ENCODE peak calls at places on chromosomes 3 and 15, in seven cellular contexts. One of them, this sample, is unnamed. For H3K4me1, the result is how much of the 10 kb centered on the place peaks cover.

GRCh38 chr3:37991823-37992222 is 1.2 kb downstream of the VILL start:
- DNase-seq in suprapubic skin: peak
- DNase-seq in stomach: peak
- DNase-seq in transverse colon: no peak
- DNase-seq in endodermal cell: no peak
- DNase-seq in cardiac muscle cell: no peak
- DNase-seq in heart right ventricle: no peak
- DNase-seq in this sample: no peak

GRCh38 chr15:60507596-60508424 is 28.9 kb upstream of the ICE2 start:
- DNase-seq in cardiac muscle cell: peak
- DNase-seq in stomach: peak
- DNase-seq in suprapubic skin: no peak
- DNase-seq in endodermal cell: peak
- DNase-seq in transverse colon: peak
- DNase-seq in heart right ventricle: peak
- DNase-seq in this sample: no peak

GRCh38 chr15:42033214-42033873 is 12.5 kb upstream of the PLA2G4E start:
- DNase-seq in endodermal cell: no peak
- DNase-seq in cardiac muscle cell: no peak
- DNase-seq in heart right ventricle: no peak
- DNase-seq in suprapubic skin: no peak
- DNase-seq in stomach: no peak
- DNase-seq in transverse colon: no peak
- DNase-seq in this sample: no peak

GRCh38 chr3:17089314-17089700 is 204.6 kb downstream of the PLCL2 start:
- DNase-seq in transverse colon: no peak
- DNase-seq in stomach: no peak
- DNase-seq in suprapubic skin: no peak
- DNase-seq in cardiac muscle cell: no peak
- DNase-seq in endodermal cell: no peak
- DNase-seq in heart right ventricle: no peak
- DNase-seq in this sample: no peak

GRCh38 chr3:110774496-110775265 is 296.9 kb upstream of the NECTIN3 start:
- DNase-seq in suprapubic skin: no peak
- DNase-seq in endodermal cell: no peak
- DNase-seq in heart right ventricle: no peak
- DNase-seq in cardiac muscle cell: no peak
- DNase-seq in stomach: no peak
- DNase-seq in transverse colon: no peak
- DNase-seq in this sample: no peak

GRCh38 chr15:96296264-96296663 is 34.2 kb upstream of the NR2F2 start:
- DNase-seq in suprapubic skin: no peak
- DNase-seq in stomach: no peak
- DNase-seq in transverse colon: no peak
- DNase-seq in heart right ventricle: no peak
- DNase-seq in endodermal cell: no peak
- DNase-seq in cardiac muscle cell: peak
- DNase-seq in this sample: no peak

GRCh38 chr3:194598771-194599557 is 34.3 kb downstream of the TMEM44 start:
- DNase-seq in heart right ventricle: no peak
- DNase-seq in suprapubic skin: no peak
- DNase-seq in transverse colon: no peak
- DNase-seq in stomach: no peak
- DNase-seq in endodermal cell: no peak
- DNase-seq in cardiac muscle cell: peak
- DNase-seq in this sample: no peak

GRCh38 chr15:66942649-66943390 is 122.6 kb upstream of the SMAD3 start:
- DNase-seq in suprapubic skin: peak
- DNase-seq in cardiac muscle cell: no peak
- DNase-seq in heart right ventricle: no peak
- DNase-seq in stomach: no peak
- DNase-seq in transverse colon: no peak
- DNase-seq in endodermal cell: no peak
- DNase-seq in this sample: no peak

GRCh38 chr15:71195242-71195641 is 80.0 kb downstream of the THSD4 start:
- DNase-seq in cardiac muscle cell: peak
- DNase-seq in heart right ventricle: no peak
- DNase-seq in stomach: no peak
- DNase-seq in endodermal cell: peak
- DNase-seq in transverse colon: no peak
- DNase-seq in suprapubic skin: no peak
- DNase-seq in this sample: no peak

GRCh38 chr3:39208463-39209055 is 16.2 kb upstream of the XIRP1 start:
- DNase-seq in heart right ventricle: peak
- DNase-seq in cardiac muscle cell: peak
- DNase-seq in transverse colon: peak
- DNase-seq in endodermal cell: peak
- DNase-seq in stomach: peak
- DNase-seq in suprapubic skin: no peak
- DNase-seq in this sample: no peak

GRCh38 chr15:28191832-28192231 is 92.7 kb upstream of the OCA2 start:
- DNase-seq in stomach: peak
- DNase-seq in endodermal cell: peak
- DNase-seq in suprapubic skin: no peak
- DNase-seq in heart right ventricle: peak
- DNase-seq in transverse colon: peak
- DNase-seq in cardiac muscle cell: peak
- DNase-seq in this sample: no peak

GRCh38 chr3:119145500-119146167 is at the start of gene TEX55:
- DNase-seq in suprapubic skin: no peak
- DNase-seq in heart right ventricle: peak
- DNase-seq in stomach: no peak
- DNase-seq in endodermal cell: peak
- DNase-seq in transverse colon: peak
- DNase-seq in cardiac muscle cell: peak
- DNase-seq in this sample: no peak

GRCh38 chr3:84042717-84043116 is 916.1 kb upstream of the CADM2 start:
- DNase-seq in endodermal cell: no peak
- DNase-seq in stomach: no peak
- DNase-seq in suprapubic skin: no peak
- DNase-seq in heart right ventricle: no peak
- DNase-seq in transverse colon: no peak
- DNase-seq in cardiac muscle cell: no peak
- DNase-seq in this sample: no peak

GRCh38 chr3:61809879-61810278 is 248.5 kb downstream of the PTPRG start:
- DNase-seq in stomach: peak
- DNase-seq in endodermal cell: no peak
- DNase-seq in transverse colon: peak
- DNase-seq in cardiac muscle cell: peak
- DNase-seq in suprapubic skin: no peak
- DNase-seq in heart right ventricle: peak
- DNase-seq in this sample: no peak

GRCh38 chr3:60153221-60153999 is 1097.8 kb downstream of the FHIT start:
- DNase-seq in cardiac muscle cell: no peak
- DNase-seq in transverse colon: no peak
- DNase-seq in suprapubic skin: no peak
- DNase-seq in stomach: no peak
- DNase-seq in heart right ventricle: no peak
- DNase-seq in endodermal cell: no peak
- DNase-seq in this sample: no peak

GRCh38 chr3:144053121-144053520 is 81.5 kb downstream of the DIPK2A start:
- DNase-seq in endodermal cell: no peak
- DNase-seq in transverse colon: no peak
- DNase-seq in cardiac muscle cell: no peak
- DNase-seq in heart right ventricle: no peak
- DNase-seq in suprapubic skin: no peak
- DNase-seq in stomach: no peak
- DNase-seq in this sample: no peak

GRCh38 chr3:50147861-50148260 is 7.3 kb upstream of the SEMA3F start:
- DNase-seq in suprapubic skin: no peak
- DNase-seq in stomach: no peak
- DNase-seq in cardiac muscle cell: no peak
- DNase-seq in endodermal cell: no peak
- DNase-seq in heart right ventricle: no peak
- DNase-seq in transverse colon: no peak
- DNase-seq in this sample: no peak

GRCh38 chr3:129409541-129409940 is 18.9 kb downstream of the EFCAB12 start:
- DNase-seq in stomach: no peak
- DNase-seq in endodermal cell: no peak
- DNase-seq in transverse colon: no peak
- DNase-seq in cardiac muscle cell: peak
- DNase-seq in heart right ventricle: no peak
- DNase-seq in suprapubic skin: no peak
- DNase-seq in this sample: no peak

GRCh38 chr3:112093180-112093522 is 7.0 kb downstream of the C3orf52 start:
- DNase-seq in heart right ventricle: no peak
- DNase-seq in endodermal cell: no peak
- DNase-seq in transverse colon: no peak
- DNase-seq in stomach: no peak
- DNase-seq in suprapubic skin: no peak
- DNase-seq in cardiac muscle cell: no peak
- DNase-seq in this sample: no peak

DNA sequence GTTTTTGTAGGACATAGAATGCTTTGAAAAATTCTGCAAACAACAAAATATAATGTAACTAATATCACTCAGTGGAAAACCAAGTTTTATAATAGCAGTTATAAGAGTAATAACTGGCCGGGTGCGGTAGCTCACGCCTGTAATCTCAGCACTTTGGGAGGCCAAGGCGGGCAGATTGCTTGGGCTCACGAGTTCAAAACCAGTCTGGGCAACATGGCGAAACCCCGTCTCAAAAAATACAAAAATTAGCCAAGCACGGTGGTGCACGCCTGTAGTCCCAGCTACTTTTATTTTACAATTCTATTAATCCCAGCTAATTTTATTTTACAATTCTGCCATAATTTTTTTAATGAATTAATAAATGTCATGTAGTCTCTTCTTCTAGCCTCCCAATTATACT is 2.3 kb downstream of the DENND4A start:
- DNase-seq in stomach: no peak
- DNase-seq in heart right ventricle: no peak
- DNase-seq in suprapubic skin: no peak
- DNase-seq in cardiac muscle cell: no peak
- DNase-seq in transverse colon: no peak
- DNase-seq in endodermal cell: no peak
- DNase-seq in this sample: no peak
- H3K4me1 ChIP-seq in stomach: under half
- H3K4me1 ChIP-seq in heart right ventricle: under half
- H3K4me1 ChIP-seq in suprapubic skin: under half
- H3K4me1 ChIP-seq in cardiac muscle cell: under half
- H3K4me1 ChIP-seq in transverse colon: under half
- H3K4me1 ChIP-seq in endodermal cell: under half
- H3K4me1 ChIP-seq in this sample: under half

GRCh38 chr3:29310865-29311264 is 30.0 kb downstream of the RBMS3 start:
- DNase-seq in heart right ventricle: no peak
- DNase-seq in stomach: no peak
- DNase-seq in endodermal cell: no peak
- DNase-seq in suprapubic skin: no peak
- DNase-seq in cardiac muscle cell: no peak
- DNase-seq in transverse colon: no peak
- DNase-seq in this sample: no peak

GRCh38 chr3:29313074-29313473 is 32.2 kb downstream of the RBMS3 start:
- DNase-seq in endodermal cell: no peak
- DNase-seq in suprapubic skin: no peak
- DNase-seq in cardiac muscle cell: peak
- DNase-seq in stomach: no peak
- DNase-seq in transverse colon: no peak
- DNase-seq in heart right ventricle: no peak
- DNase-seq in this sample: no peak

GRCh38 chr3:29314727-29315088 is 33.8 kb downstream of the RBMS3 start:
- DNase-seq in transverse colon: no peak
- DNase-seq in endodermal cell: no peak
- DNase-seq in heart right ventricle: no peak
- DNase-seq in stomach: no peak
- DNase-seq in cardiac muscle cell: no peak
- DNase-seq in suprapubic skin: no peak
- DNase-seq in this sample: no peak

GRCh38 chr3:29311805-29312204 is 30.9 kb downstream of the RBMS3 start:
- DNase-seq in stomach: no peak
- DNase-seq in endodermal cell: no peak
- DNase-seq in suprapubic skin: no peak
- DNase-seq in heart right ventricle: no peak
- DNase-seq in transverse colon: no peak
- DNase-seq in cardiac muscle cell: no peak
- DNase-seq in this sample: no peak

DNA sequence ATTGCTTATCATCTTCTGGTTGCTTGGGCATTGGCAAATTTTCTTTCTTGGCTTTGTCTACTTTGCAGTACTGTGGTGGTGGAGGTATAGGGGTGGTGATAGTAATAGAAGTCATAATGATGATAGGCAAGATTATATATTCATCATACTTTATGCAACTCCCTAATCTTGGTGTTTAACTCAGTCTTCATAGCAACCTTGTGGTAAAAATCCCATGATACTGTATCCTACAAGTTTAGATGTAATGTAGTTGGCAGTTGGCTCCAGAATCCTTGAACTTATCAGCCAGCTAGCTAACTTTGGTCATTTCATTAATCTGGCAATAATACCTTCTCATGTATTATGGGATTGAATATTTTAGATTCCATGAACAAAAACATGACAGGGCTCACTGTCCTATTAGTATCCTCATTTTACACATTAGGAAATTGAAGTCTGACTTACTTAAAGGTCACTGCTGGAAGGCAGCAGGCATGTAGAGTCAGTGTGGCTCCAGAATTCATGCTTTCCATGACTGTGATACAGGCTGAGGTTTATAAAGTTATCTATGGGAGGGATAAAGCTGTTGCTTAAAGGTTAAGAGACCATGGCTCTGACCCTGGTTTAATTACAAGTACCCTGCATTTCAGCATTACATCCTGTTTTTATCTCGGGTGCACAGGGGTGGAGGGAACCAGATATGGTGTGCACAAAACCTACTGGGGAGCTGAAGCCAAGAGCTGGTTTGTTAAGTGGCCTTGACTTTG is 33.3 kb downstream of the RBMS3 start:
- DNase-seq in transverse colon: no peak
- DNase-seq in cardiac muscle cell: peak
- DNase-seq in endodermal cell: no peak
- DNase-seq in heart right ventricle: no peak
- DNase-seq in suprapubic skin: no peak
- DNase-seq in stomach: no peak
- DNase-seq in this sample: no peak
- H3K4me3 ChIP-seq in transverse colon: no peak
- H3K4me3 ChIP-seq in cardiac muscle cell: no peak
- H3K4me3 ChIP-seq in endodermal cell: no peak
- H3K4me3 ChIP-seq in heart right ventricle: no peak
- H3K4me3 ChIP-seq in suprapubic skin: no peak
- H3K4me3 ChIP-seq in stomach: no peak
- H3K4me3 ChIP-seq in this sample: no peak

GRCh38 chr3:123586966-123587365 is 2.1 kb upstream of the HACD2 start:
- DNase-seq in cardiac muscle cell: peak
- DNase-seq in transverse colon: no peak
- DNase-seq in endodermal cell: no peak
- DNase-seq in heart right ventricle: no peak
- DNase-seq in stomach: no peak
- DNase-seq in suprapubic skin: no peak
- DNase-seq in this sample: no peak
- H3K4me1 ChIP-seq in cardiac muscle cell: under half
- H3K4me1 ChIP-seq in transverse colon: under half
- H3K4me1 ChIP-seq in endodermal cell: under half
- H3K4me1 ChIP-seq in heart right ventricle: under half
- H3K4me1 ChIP-seq in stomach: under half
- H3K4me1 ChIP-seq in suprapubic skin: under half
- H3K4me1 ChIP-seq in this sample: under half

DNA sequence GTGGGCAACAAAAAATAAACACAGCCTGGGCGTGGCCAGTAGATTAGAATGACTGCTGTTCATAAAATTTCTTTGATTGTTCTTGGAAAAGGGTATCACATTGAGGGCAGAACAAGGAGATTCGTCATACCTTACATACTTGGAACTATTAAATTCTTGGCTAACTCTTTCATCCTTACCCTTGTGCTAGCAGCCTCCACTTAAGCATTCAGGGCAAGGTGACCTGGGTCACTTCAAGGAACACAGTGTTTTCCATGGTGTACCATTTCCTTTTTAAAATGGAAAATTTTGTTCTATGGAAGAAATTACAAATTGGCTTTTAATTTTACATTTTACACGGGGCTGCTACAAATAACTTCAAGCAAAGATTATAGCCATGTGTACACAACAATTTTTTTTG is 60.8 kb downstream of the MINDY4B start:
- DNase-seq in stomach: no peak
- DNase-seq in transverse colon: no peak
- DNase-seq in endodermal cell: no peak
- DNase-seq in suprapubic skin: no peak
- DNase-seq in cardiac muscle cell: no peak
- DNase-seq in heart right ventricle: no peak
- DNase-seq in this sample: no peak
- H3K4me3 ChIP-seq in stomach: no peak
- H3K4me3 ChIP-seq in transverse colon: no peak
- H3K4me3 ChIP-seq in endodermal cell: no peak
- H3K4me3 ChIP-seq in suprapubic skin: no peak
- H3K4me3 ChIP-seq in cardiac muscle cell: no peak
- H3K4me3 ChIP-seq in heart right ventricle: no peak
- H3K4me3 ChIP-seq in this sample: no peak